ENCODE peak calls at places on chromosomes 5 and 9, in four cellular contexts. K, S, L and Z are unnamed samples.

GRCh38 chr9:129500166-129500862 is 120.6 kb downstream of the C9orf50 start:
- DNase-seq in K (no peak), S (no peak), L (no peak), Z (no peak)

GRCh38 chr5:169162407-169162806 is 138.5 kb downstream of the SLIT3 start:
- DNase-seq in K (no peak), S (no peak), L (peak), Z (no peak)

GRCh38 chr9:123548749-123549545 is 192.9 kb downstream of the CRB2 start:
- DNase-seq in K (no peak), S (no peak), L (no peak), Z (no peak)

GRCh38 chr9:110543631-110544051 is 35.9 kb downstream of the SVEP1 start:
- DNase-seq in K (no peak), S (no peak), L (no peak), Z (no peak)

GRCh38 chr9:130597228-130597627 is 17.9 kb downstream of the FUBP3 start:
- DNase-seq in K (no peak), S (no peak), L (no peak), Z (no peak)

GRCh38 chr9:79623799-79624721 is 52.3 kb downstream of the TLE4 start:
- DNase-seq in K (peak), S (peak), L (no peak), Z (peak)

GRCh38 chr5:71697967-71698366 is 21.1 kb upstream of the CARTPT start:
- DNase-seq in K (no peak), S (no peak), L (no peak), Z (no peak)

GRCh38 chr9:132749316-132749715 is 79.1 kb downstream of the GTF3C4 start:
- DNase-seq in K (no peak), S (no peak), L (no peak), Z (no peak)

GRCh38 chr9:36892279-36892678 is 141.8 kb downstream of the PAX5 start:
- DNase-seq in K (no peak), S (no peak), L (no peak), Z (no peak)